ENCODE peak calls at places on chromosome 10, in four cellular contexts. C is endothelial cell, J is spleen, H is neural crest cell. N is an unnamed sample.

GRCh38 chr10:75400769-75401568 is 595 bp downstream of the ZNF503 start:
- DNase-seq in C (peak), J (peak), H (peak), N (no peak)

GRCh38 chr10:98676895-98677294 is 230.2 kb upstream of the HPS1 start:
- DNase-seq in H (no peak), J (no peak), C (no peak), N (no peak)

GRCh38 chr10:104614245-104614831 is 26.8 kb upstream of the SORCS3 start:
- DNase-seq in H (peak), C (peak), J (no peak), N (no peak)

GRCh38 chr10:13563481-13564445 is 23.0 kb upstream of the PRPF18 start:
- DNase-seq in H (no peak), J (no peak), C (no peak), N (no peak)

GRCh38 chr10:70890917-70891431 is 2.6 kb upstream of the PCBD1 start:
- DNase-seq in C (no peak), J (no peak), H (no peak), N (peak)

GRCh38 chr10:69801094-69801433 is 642 bp upstream of the COL13A1 start:
- DNase-seq in J (no peak), C (peak), H (peak), N (peak)

GRCh38 chr10:61411651-61412050 is 41.5 kb downstream of the TMEM26 start:
- DNase-seq in H (no peak), C (no peak), J (no peak), N (no peak)

GRCh38 chr10:43220971-43221418 is 45.9 kb downstream of the RASGEF1A start:
- DNase-seq in H (no peak), C (no peak), J (no peak), N (peak)

GRCh38 chr10:63603709-63604445 is 82.7 kb downstream of the REEP3 start:
- DNase-seq in H (no peak), C (no peak), J (no peak), N (no peak)

GRCh38 chr10:26503911-26504310 is 65.8 kb downstream of the APBB1IP start:
- DNase-seq in H (no peak), C (peak), J (no peak), N (peak)
- TF ChIP-seq CTCF in H (no peak), C (no peak), J (peak), N (peak)

GRCh38 chr10:49698679-49699078 is 19.2 kb downstream of the C10orf53 start:
- DNase-seq in H (no peak), C (no peak), J (no peak), N (no peak)

GRCh38 chr10:49696311-49696710 is 16.9 kb downstream of the C10orf53 start:
- DNase-seq in H (no peak), J (no peak), C (no peak), N (no peak)

GRCh38 chr10:49700211-49700610 is 20.8 kb downstream of the C10orf53 start:
- DNase-seq in H (no peak), C (no peak), J (no peak), N (no peak)

GRCh38 chr10:49700997-49701396 is 21.5 kb downstream of the C10orf53 start:
- DNase-seq in J (no peak), H (no peak), C (no peak), N (peak)
- TF ChIP-seq CTCF in J (no peak), H (no peak), C (no peak), N (peak)

GRCh38 chr10:103396789-103397087 is 312 bp downstream of the PDCD11 start:
- DNase-seq in C (no peak), H (no peak), J (no peak), N (no peak)

GRCh38 chr10:103394180-103394579 is 2.1 kb downstream of the ATP5MK start:
- DNase-seq in H (no peak), J (no peak), C (no peak), N (no peak)

GRCh38 chr10:103397191-103397825 is 882 bp downstream of the PDCD11 start:
- DNase-seq in C (no peak), H (no peak), J (no peak), N (no peak)

GRCh38 chr10:103395754-103396066 is 565 bp downstream of the ATP5MK start:
- DNase-seq in C (no peak), J (no peak), H (no peak), N (no peak)

GRCh38 chr10:103396067-103396788 is at the start of the genes ATP5MK and PDCD11:
- DNase-seq in C (peak), J (peak), H (peak), N (peak)
- TF ChIP-seq CTCF in C (no peak), J (no peak), H (peak), N (no peak)

GRCh38 chr10:5449227-5449626 is 36.9 kb downstream of the NET1 start:
- DNase-seq in H (no peak), J (no peak), C (no peak), N (no peak)

GRCh38 chr10:5450605-5451384 is 38.4 kb downstream of the NET1 start:
- DNase-seq in J (no peak), H (no peak), C (no peak), N (no peak)

GRCh38 chr10:5447611-5448071 is 35.3 kb downstream of the NET1 start:
- DNase-seq in H (no peak), J (no peak), C (no peak), N (no peak)

GRCh38 chr10:5448333-5449048 is 36.1 kb downstream of the NET1 start:
- DNase-seq in H (no peak), C (no peak), J (no peak), N (no peak)

GRCh38 chr10:5449823-5450222 is 37.5 kb downstream of the NET1 start:
- DNase-seq in C (no peak), H (no peak), J (no peak), N (peak)
- TF ChIP-seq CTCF in C (no peak), H (peak), J (no peak), N (peak)

GRCh38 chr10:77267703-77268630 is 369.6 kb downstream of the KCNMA1 start:
- DNase-seq in J (no peak), H (no peak), C (no peak), N (no peak)
- TF ChIP-seq CTCF in J (no peak), H (no peak), C (no peak), N (no peak)

GRCh38 chr10:5814110-5815107 is 1.2 kb upstream of the GDI2 start:
- DNase-seq in J (peak), H (no peak), C (no peak), N (peak)

GRCh38 chr10:5813341-5814109 is at the start of gene GDI2:
- DNase-seq in H (peak), J (peak), C (peak), N (peak)

GRCh38 chr10:5811387-5811821 is 1.8 kb downstream of the GDI2 start:
- DNase-seq in C (no peak), H (no peak), J (no peak), N (no peak)

GRCh38 chr10:5812283-5813090 is 747 bp downstream of the GDI2 start:
- DNase-seq in J (peak), C (peak), H (peak), N (no peak)

DNA sequence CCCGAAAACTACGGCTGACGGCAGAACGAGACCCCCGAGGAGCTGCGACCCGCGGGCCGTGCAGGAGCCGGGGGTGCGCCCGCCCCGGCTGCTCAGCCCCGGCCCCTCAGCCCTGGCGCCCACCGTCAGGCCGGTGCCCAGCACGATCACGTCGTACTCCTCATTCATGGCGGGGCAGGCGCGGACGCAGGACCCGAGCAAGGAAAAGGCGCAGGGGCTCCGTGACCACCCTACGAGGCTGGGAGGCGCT is 218 bp downstream of the GDI2 start:
- DNase-seq in C (no peak), J (no peak), H (no peak), N (no peak)
- TF ChIP-seq CTCF in C (no peak), J (no peak), H (no peak), N (no peak)

GRCh38 chr10:117553171-117553814 is 10.7 kb downstream of the EMX2 start:
- DNase-seq in J (peak), H (no peak), C (peak), N (no peak)
- TF ChIP-seq CTCF in J (no peak), H (peak), C (no peak), N (no peak)

GRCh38 chr10:58951750-58952149 is 224.7 kb upstream of the PHYHIPL start:
- DNase-seq in J (no peak), C (no peak), H (no peak), N (no peak)
- TF ChIP-seq CTCF in J (no peak), C (no peak), H (no peak), N (no peak)

DNA sequence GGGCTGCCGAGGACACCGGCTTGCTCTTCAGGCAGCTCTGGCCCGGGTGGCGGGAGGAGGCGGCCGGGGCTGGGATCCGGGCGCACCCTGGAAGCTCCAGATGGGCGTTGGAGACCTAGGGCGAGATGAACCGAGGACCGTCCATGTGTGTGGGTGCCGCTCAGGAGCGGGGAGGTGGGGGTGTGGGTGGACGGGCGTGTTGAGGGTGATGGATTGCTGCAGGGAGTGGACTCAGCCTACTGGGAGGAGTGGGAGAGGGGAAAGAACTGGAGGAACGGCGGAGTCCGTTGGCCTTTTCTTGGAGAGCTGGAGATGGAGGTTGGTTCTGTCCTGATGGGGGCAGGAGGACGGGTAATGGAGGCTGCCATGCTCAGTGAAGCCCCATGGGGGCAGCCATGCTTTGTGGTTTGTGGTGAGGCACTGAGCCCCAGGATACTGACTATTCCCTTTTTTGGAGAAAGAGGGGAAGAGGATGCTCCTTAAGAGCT is 27.1 kb downstream of the HIF1AN start:
- DNase-seq in C (peak), J (no peak), H (peak), N (peak)
- TF ChIP-seq CTCF in C (no peak), J (no peak), H (peak), N (peak)